ENCODE peak calls at places on chromosomes 3 and 15, in four cellular contexts. O is colonic mucosa; H is uterus; X is CD8-positive, alpha-beta T cell. V is an unnamed sample.

GRCh38 chr3:62332771-62333381 is 40.5 kb downstream of the FEZF2 start:
- DNase-seq in H (no peak), O (no peak), X (no peak), V (peak)

GRCh38 chr3:44068753-44069152 is 172.9 kb upstream of the TOPAZ1 start:
- DNase-seq in O (no peak), X (no peak), H (no peak), V (no peak)

GRCh38 chr3:168248383-168249047 is 152.8 kb upstream of the GOLIM4 start:
- DNase-seq in O (no peak), X (no peak), H (no peak), V (peak)

GRCh38 chr15:52496776-52497470 is 31.8 kb downstream of the MYO5A start:
- DNase-seq in O (no peak), X (no peak), H (no peak), V (peak)

GRCh38 chr3:127915115-127915936 is at the start of gene KBTBD12:
- DNase-seq in H (peak), O (peak), X (no peak), V (no peak)

GRCh38 chr15:75731248-75732100 is 18.8 kb upstream of the CSPG4 start:
- DNase-seq in O (no peak), H (peak), X (no peak), V (no peak)

GRCh38 chr3:115943579-115943978 is 320.3 kb downstream of the GAP43 start:
- DNase-seq in O (no peak), X (no peak), H (no peak), V (no peak)

GRCh38 chr3:26108846-26109489 is 319.1 kb downstream of the OXSM start:
- DNase-seq in H (no peak), X (no peak), O (no peak), V (no peak)

GRCh38 chr3:54320376-54320775 is 198.0 kb downstream of the CACNA2D3 start:
- DNase-seq in X (no peak), O (no peak), H (no peak), V (no peak)

GRCh38 chr3:170108955-170109354 is 71.2 kb downstream of the GPR160 start:
- DNase-seq in O (no peak), H (no peak), X (no peak), V (no peak)

GRCh38 chr15:27241942-27242341 is 271.0 kb downstream of the GABRG3 start:
- DNase-seq in H (no peak), X (no peak), O (no peak), V (no peak)

GRCh38 chr3:10974131-10974530 is 18.4 kb upstream of the SLC6A1 start:
- DNase-seq in O (no peak), H (no peak), X (no peak), V (no peak)

GRCh38 chr3:187088701-187089100 is 50.6 kb downstream of the RPL39L start:
- DNase-seq in O (no peak), X (no peak), H (no peak), V (no peak)

GRCh38 chr15:78840661-78841060 is 29.4 kb upstream of the ADAMTS7 start:
- DNase-seq in H (no peak), X (no peak), O (no peak), V (peak)

GRCh38 chr15:94910166-94910565 is 678.8 kb downstream of the MCTP2 start:
- DNase-seq in H (no peak), O (no peak), X (no peak), V (peak)

GRCh38 chr3:170222647-170223541 is 670 bp downstream of the PRKCI start:
- DNase-seq in X (peak), O (peak), H (no peak), V (peak)

GRCh38 chr15:28861031-28861534 is 12.6 kb upstream of the GOLGA6L7 start:
- DNase-seq in O (no peak), H (no peak), X (no peak), V (no peak)

GRCh38 chr3:141231923-141232861 is 567 bp downstream of the PXYLP1 start:
- DNase-seq in O (peak), X (peak), H (peak), V (no peak)

GRCh38 chr3:141231101-141231922 is at the start of gene PXYLP1:
- DNase-seq in H (peak), X (peak), O (peak), V (peak)

GRCh38 chr3:141228385-141228784 is 3.2 kb upstream of the PXYLP1 start:
- DNase-seq in H (no peak), O (no peak), X (no peak), V (no peak)

GRCh38 chr3:141229132-141229531 is 2.5 kb upstream of the PXYLP1 start:
- DNase-seq in X (no peak), H (no peak), O (no peak), V (no peak)

DNA sequence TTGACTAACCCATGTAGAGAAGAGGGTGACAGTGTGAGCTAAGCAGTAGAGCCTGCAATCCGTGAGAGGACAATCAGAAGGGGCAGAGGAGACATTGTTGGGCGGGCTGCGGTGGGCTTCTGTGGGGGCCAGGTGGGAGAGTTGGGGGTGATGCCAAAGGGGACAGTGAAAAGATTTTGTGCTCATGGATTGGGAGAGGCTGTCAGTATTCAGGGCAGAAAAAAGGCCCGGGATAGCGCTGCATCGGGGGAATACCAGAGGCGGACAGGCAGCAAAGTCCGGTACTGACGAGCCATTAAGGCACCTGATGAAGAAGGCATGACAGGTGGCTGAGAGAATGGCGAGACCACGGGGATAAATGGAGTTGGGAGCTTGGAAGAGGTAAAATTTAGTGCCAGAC is 1.3 kb upstream of the PXYLP1 start:
- DNase-seq in H (no peak), O (no peak), X (no peak), V (no peak)
- H3K4me3 ChIP-seq in H (no peak), O (no peak), X (peak), V (no peak)

GRCh38 chr15:99424978-99425665 is 140.7 kb upstream of the MEF2A start:
- DNase-seq in H (peak), O (no peak), X (peak), V (peak)
- H3K4me3 ChIP-seq in H (no peak), O (no peak), X (no peak), V (no peak)

GRCh38 chr3:181696641-181697230 is 15.0 kb upstream of the SOX2 start:
- DNase-seq in O (no peak), H (no peak), X (no peak), V (no peak)
- H3K4me3 ChIP-seq in O (no peak), H (peak), X (no peak), V (no peak)

DNA sequence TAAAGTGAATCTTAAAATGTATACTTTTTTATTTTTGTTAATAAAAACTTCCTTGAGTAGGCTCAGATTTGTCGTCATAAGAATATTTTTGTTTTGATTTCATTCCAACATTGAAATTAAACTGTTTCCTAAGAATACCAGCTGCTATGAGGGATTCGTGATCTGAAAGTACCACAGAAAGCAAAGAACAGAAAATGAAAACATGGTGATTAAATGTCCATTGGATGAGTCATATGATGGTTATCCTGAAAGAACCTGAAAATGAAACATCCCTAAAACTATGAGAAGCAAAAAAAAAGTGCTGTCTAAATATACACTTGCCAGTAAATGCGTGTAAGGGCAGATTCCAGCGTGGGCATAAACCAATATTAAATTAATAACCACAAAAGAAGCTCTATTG is 143.8 kb downstream of the GMNC start:
- DNase-seq in H (no peak), X (no peak), O (no peak), V (peak)
- H3K4me3 ChIP-seq in H (peak), X (no peak), O (no peak), V (no peak)

DNA sequence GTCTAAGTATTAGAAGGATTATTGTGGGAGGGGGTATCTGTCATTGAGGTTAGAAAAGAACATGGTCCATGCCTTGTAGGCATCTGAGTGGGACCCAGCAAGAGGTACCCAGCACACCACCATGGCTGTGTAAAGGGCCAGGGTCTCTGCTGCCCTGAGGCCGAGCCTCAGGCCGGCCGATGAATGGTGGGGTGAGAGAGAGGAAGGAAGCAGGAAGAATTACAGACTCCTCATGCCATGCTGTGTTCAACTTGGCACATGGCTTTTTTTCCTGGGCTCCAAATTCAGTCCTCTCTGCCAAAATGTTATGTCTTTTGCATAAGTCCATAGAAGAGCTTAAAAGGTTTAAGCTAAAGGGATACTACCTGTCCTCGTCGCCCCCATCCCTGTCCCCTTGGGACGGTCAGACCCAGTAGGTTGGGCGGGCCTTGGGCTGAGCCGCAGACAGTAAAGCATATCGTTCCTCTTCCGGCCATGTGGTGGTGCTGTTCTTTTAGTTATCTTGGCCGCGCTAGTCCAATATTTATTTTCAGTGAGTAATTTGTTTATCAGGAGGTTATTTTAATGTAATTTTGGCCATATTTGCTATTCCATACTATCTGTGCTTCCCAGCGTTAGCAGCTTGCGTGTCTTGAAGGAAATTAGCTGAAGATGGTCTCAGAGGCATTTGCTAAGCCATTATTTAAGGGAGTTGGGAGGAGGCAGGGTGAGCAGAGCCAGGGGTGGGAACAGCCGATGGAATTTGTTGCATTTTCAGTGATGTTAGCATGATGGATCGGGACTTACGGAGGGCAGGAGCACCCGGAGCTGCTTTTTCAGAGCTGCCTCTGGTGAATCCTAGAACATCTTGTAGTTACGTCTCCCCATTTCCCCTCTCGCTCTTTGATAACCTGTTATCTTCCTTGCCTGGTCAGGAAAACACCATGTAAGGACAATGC is 152.5 kb downstream of the AGBL1 start:
- DNase-seq in X (peak), H (peak), O (peak), V (peak)
- H3K4me3 ChIP-seq in X (no peak), H (no peak), O (no peak), V (no peak)

DNA sequence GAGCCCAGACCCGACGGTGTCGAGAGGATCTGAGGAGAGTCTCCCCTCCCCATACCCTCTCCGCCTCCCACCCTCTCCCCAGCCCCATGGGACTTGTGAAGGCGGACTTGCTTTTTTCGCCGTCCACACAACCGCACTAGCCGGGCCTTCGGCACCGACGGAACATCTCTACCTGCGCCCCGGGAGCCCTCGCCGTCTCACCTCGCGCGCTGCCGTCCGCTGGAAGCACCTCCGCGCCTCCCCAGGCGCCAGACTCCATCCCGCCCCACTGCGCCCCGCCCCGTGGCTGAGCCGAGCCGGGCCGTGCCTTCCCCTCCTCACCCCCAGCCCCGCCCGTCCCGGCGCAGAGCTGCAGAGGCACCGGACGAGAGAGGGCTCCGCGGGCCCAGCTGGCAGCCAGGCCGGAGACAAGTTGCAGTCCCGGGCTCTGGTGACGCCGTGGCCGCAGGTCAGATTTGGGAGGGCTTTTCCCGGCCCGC is at the start of the genes DUOX1 and DUOXA1:
- DNase-seq in X (peak), H (no peak), O (peak), V (no peak)
- H3K4me3 ChIP-seq in X (peak), H (no peak), O (peak), V (no peak)

GRCh38 chr3:12316721-12317351 is 28.0 kb downstream of the PPARG start:
- DNase-seq in H (no peak), O (no peak), X (no peak), V (no peak)
- H3K4me3 ChIP-seq in H (no peak), O (no peak), X (no peak), V (no peak)

V was measured in brain microvascular endothelial cell.